ENCODE peak calls at places on chromosomes 16 and 17, in eight cellular contexts. M is HT1080, I is retina, Q is cardiac fibroblast, R is NCI-H1694, S is NCI-H1105, A is anterior cingulate cortex, J is OCI-LY7. D is an unnamed sample.

GRCh38 chr17:76612977-76613851 is 27.6 kb upstream of the ST6GALNAC2 start:
- DNase-seq in M (peak; percentile 36), R (no peak), A (no peak), S (no peak), J (no peak), Q (no peak), I (no peak), D (no peak)

GRCh38 chr17:43673516-43674323 is 12.0 kb upstream of the MEOX1 start:
- DNase-seq in A (peak; percentile 26), S (peak; percentile 9), Q (peak; percentile 74), R (peak; percentile 92), M (peak; percentile 66), J (peak; percentile 65), I (peak; percentile 81), D (no peak)

GRCh38 chr16:75494696-75495601 is at the start of gene CHST6:
- DNase-seq in S (no peak), M (no peak), R (no peak), Q (peak; percentile 43), J (no peak), A (peak; percentile 31), I (peak; percentile 78), D (no peak)

GRCh38 chr17:80753946-80754345 is 209.3 kb downstream of the RPTOR start:
- DNase-seq in S (no peak), J (no peak), A (no peak), M (no peak), I (no peak), R (no peak), Q (no peak), D (no peak)

GRCh38 chr17:82315703-82316358 is 1.6 kb downstream of the CD7 start:
- DNase-seq in I (no peak), J (no peak), A (no peak), R (no peak), M (no peak), S (no peak), Q (no peak), D (no peak)

GRCh38 chr17:78337244-78338109 is 22.4 kb downstream of the SOCS3 start:
- DNase-seq in I (no peak), Q (peak; percentile 97), R (no peak), M (peak; percentile 58), S (no peak), J (peak; percentile 66), A (no peak), D (no peak)

GRCh38 chr17:7627250-7628121 is at the start of gene SAT2:
- DNase-seq in Q (peak; percentile 96), S (peak; percentile 89), R (peak; percentile 90), I (peak; percentile 95), J (peak; percentile 82), A (peak; percentile 87), M (peak; percentile 88), D (peak; percentile 87)

GRCh38 chr17:32958418-32958817 is 30.5 kb downstream of the TMEM98 start:
- DNase-seq in R (peak; percentile 55), I (no peak), J (no peak), A (no peak), Q (no peak), S (no peak), M (no peak), D (no peak)

GRCh38 chr16:11354733-11355574 is 9.7 kb downstream of the RMI2 start:
- DNase-seq in I (no peak), Q (no peak), S (no peak), M (no peak), J (peak; percentile 87), R (no peak), A (no peak), D (peak; percentile 21)

GRCh38 chr17:56823848-56824247 is 9.9 kb downstream of the C17orf67 start:
- DNase-seq in M (no peak), R (no peak), J (no peak), I (no peak), Q (no peak), S (no peak), A (no peak), D (no peak)

GRCh38 chr16:67719778-67720144 is 645 bp upstream of the GFOD2 start:
- DNase-seq in I (no peak), J (peak; percentile 40), A (peak; percentile 20), S (peak; percentile 19), R (peak; percentile 20), Q (peak; percentile 52), M (peak; percentile 35), D (no peak)

GRCh38 chr17:77476920-77477805 is 336.4 kb downstream of the SEC14L1 start:
- DNase-seq in M (peak; percentile 80), S (no peak), A (peak; percentile 40), I (no peak), Q (peak; percentile 97), R (peak; percentile 38), J (peak; percentile 70), D (no peak)

GRCh38 chr16:53087101-53087500 is 32.3 kb downstream of the CHD9 start:
- DNase-seq in R (peak; percentile 14), M (no peak), Q (peak; percentile 61), I (no peak), S (no peak), A (no peak), J (no peak), D (no peak)

GRCh38 chr17:1912146-1912545 is 82.3 kb downstream of the RPA1 start:
- DNase-seq in R (no peak), M (no peak), Q (no peak), A (no peak), S (no peak), J (no peak), I (no peak), D (no peak)

GRCh38 chr16:28820016-28820415 is 2.8 kb upstream of the ATXN2L start:
- DNase-seq in A (no peak), R (no peak), J (no peak), S (no peak), M (no peak), Q (no peak), I (no peak), D (no peak)

GRCh38 chr16:25135239-25135878 is 23.8 kb downstream of the LCMT1 start:
- DNase-seq in I (no peak), A (no peak), Q (peak; percentile 68), S (no peak), R (peak; percentile 52), M (peak; percentile 58), J (no peak), D (peak; percentile 15)

GRCh38 chr17:18158022-18158600 is 25.5 kb upstream of the ALKBH5 start:
- DNase-seq in M (no peak), Q (peak; percentile 86), J (peak; percentile 92), S (no peak), I (peak; percentile 43), A (no peak), R (no peak), D (peak; percentile 27)

GRCh38 chr17:82937411-82938371 is 97.9 kb upstream of the ZNF750 start:
- DNase-seq in A (no peak), Q (no peak), J (no peak), S (no peak), I (no peak), M (no peak), R (no peak), D (no peak)

GRCh38 chr16:17130733-17131132 is 340.0 kb downstream of the XYLT1 start:
- DNase-seq in R (no peak), Q (no peak), M (no peak), I (no peak), A (no peak), J (no peak), S (no peak), D (no peak)

GRCh38 chr16:66295761-66296546 is 70.5 kb upstream of the CDH5 start:
- DNase-seq in A (no peak), S (no peak), I (no peak), R (no peak), M (no peak), Q (no peak), J (no peak), D (no peak)

GRCh38 chr17:16926591-16927451 is 45.1 kb downstream of the TNFRSF13B start:
- DNase-seq in I (no peak), S (no peak), A (no peak), J (no peak), R (no peak), M (peak; percentile 45), Q (no peak), D (no peak)

GRCh38 chr17:60989846-60990245 is 312.2 kb downstream of the BCAS3 start:
- DNase-seq in S (no peak), J (no peak), R (no peak), A (no peak), M (no peak), Q (no peak), I (no peak), D (no peak)

GRCh38 chr17:36936455-36936934 is 780 bp upstream of the LHX1 start:
- DNase-seq in J (no peak), S (peak; percentile 31), M (peak; percentile 67), R (peak; percentile 36), Q (no peak), A (no peak), I (peak; percentile 90), D (no peak)

GRCh38 chr17:8126306-8127066 is 2.6 kb upstream of the HES7 start:
- DNase-seq in S (peak; percentile 24), A (no peak), I (peak; percentile 80), Q (peak; percentile 42), J (peak; percentile 65), M (peak; percentile 48), R (no peak), D (peak; percentile 69)

GRCh38 chr17:39591958-39592954 is 15.5 kb downstream of the NEUROD2 start:
- DNase-seq in M (peak; percentile 13), R (peak; percentile 86), J (peak; percentile 50), S (peak; percentile 44), Q (peak; percentile 53), I (no peak), A (peak; percentile 47), D (peak; percentile 57)

GRCh38 chr16:58563235-58563634 is 47.9 kb downstream of the SETD6 start:
- DNase-seq in Q (peak; percentile 80), A (no peak), M (peak; percentile 76), J (no peak), S (no peak), R (no peak), I (no peak), D (no peak)

GRCh38 chr17:13030459-13031305 is 12.9 kb upstream of the ELAC2 start:
- DNase-seq in J (peak; percentile 62), S (peak; percentile 71), Q (peak; percentile 71), A (no peak), M (peak; percentile 47), I (peak; percentile 72), R (peak; percentile 55), D (no peak)

GRCh38 chr16:88893127-88893968 is 26.9 kb upstream of the PABPN1L start:
- DNase-seq in Q (no peak), J (no peak), A (no peak), M (no peak), I (no peak), S (no peak), R (no peak), D (no peak)

GRCh38 chr17:31674717-31675349 is 184.2 kb downstream of the COPRS start:
- DNase-seq in M (peak; percentile 42), S (no peak), A (no peak), R (no peak), Q (peak; percentile 60), I (no peak), J (no peak), D (no peak)

GRCh38 chr17:79482719-79483118 is 128.1 kb downstream of the RBFOX3 start:
- DNase-seq in I (no peak), Q (no peak), J (no peak), S (no peak), A (no peak), R (no peak), M (no peak), D (no peak)

GRCh38 chr17:73489333-73489732 is 154.9 kb downstream of the SDK2 start:
- DNase-seq in I (no peak), J (no peak), R (no peak), S (no peak), A (no peak), Q (no peak), M (no peak), D (no peak)

GRCh38 chr17:78127240-78127887 is 1.2 kb downstream of the TMC6 start:
- DNase-seq in I (peak; percentile 65), M (no peak), J (peak; percentile 89), Q (no peak), S (no peak), R (no peak), A (peak; percentile 59), D (no peak)

GRCh38 chr17:81432873-81433451 is 37.7 kb downstream of the BAHCC1 start:
- DNase-seq in R (peak; percentile 94), I (no peak), A (no peak), M (no peak), S (peak; percentile 90), Q (no peak), J (no peak), D (peak; percentile 96)

GRCh38 chr16:15644306-15644961 is 1.5 kb upstream of the MARF1 start:
- DNase-seq in Q (no peak), M (peak; percentile 54), A (no peak), I (peak; percentile 3), R (peak; percentile 26), J (peak; percentile 18), S (peak; percentile 63), D (peak; percentile 69)